ENCODE peak calls at places on chromosomes 16 and 17, in seven cellular contexts. O, A, R, Y, K, Z and B are unnamed samples.

GRCh38 chr16:27067138-27067537 is 411 bp downstream of the C16orf82 start:
- DNase-seq in O (no peak), A (no peak), R (no peak), Y (no peak), K (no peak), Z (peak), B (no peak)

GRCh38 chr17:42459983-42460300 is 1.3 kb downstream of the ATP6V0A1 start:
- DNase-seq in O (no peak), A (no peak), R (no peak), Y (no peak), K (peak), Z (peak), B (peak)

GRCh38 chr16:83898463-83899271 is at the start of gene MLYCD:
- DNase-seq in O (peak), A (peak), R (no peak), Y (peak), K (peak), Z (peak), B (peak)

GRCh38 chr17:15456972-15457722 is 10.3 kb downstream of the CDRT4 start:
- DNase-seq in O (no peak), A (peak), R (peak), Y (no peak), K (peak), Z (peak), B (no peak)

GRCh38 chr16:1602285-1602684 is 9.6 kb downstream of the IFT140 start:
- DNase-seq in O (no peak), A (no peak), R (no peak), Y (peak), K (no peak), Z (no peak), B (no peak)

GRCh38 chr16:16780588-16780987 is 401.6 kb downstream of the NPIPA7 start:
- DNase-seq in O (no peak), A (no peak), R (no peak), Y (no peak), K (no peak), Z (no peak), B (no peak)

GRCh38 chr17:73393962-73394361 is 82.2 kb upstream of the CDC42EP4 start:
- DNase-seq in O (peak), A (no peak), R (no peak), Y (no peak), K (peak), Z (peak), B (peak)

GRCh38 chr16:56861092-56861610 is 3.9 kb upstream of the SLC12A3 start:
- DNase-seq in O (no peak), A (no peak), R (no peak), Y (no peak), K (no peak), Z (peak), B (no peak)

GRCh38 chr16:5026664-5027063 is 7.1 kb downstream of the NAGPA start:
- DNase-seq in O (no peak), A (no peak), R (no peak), Y (no peak), K (no peak), Z (no peak), B (no peak)

GRCh38 chr16:10820546-10820945 is 2.0 kb upstream of the TVP23A start:
- DNase-seq in O (no peak), A (no peak), R (no peak), Y (no peak), K (no peak), Z (no peak), B (no peak)

GRCh38 chr17:55654821-55655220 is 67.8 kb downstream of the TMEM100 start:
- DNase-seq in O (no peak), A (no peak), R (no peak), Y (no peak), K (no peak), Z (no peak), B (no peak)

GRCh38 chr16:28501258-28502232 is 5.1 kb downstream of the IL27 start:
- DNase-seq in O (no peak), A (no peak), R (no peak), Y (no peak), K (no peak), Z (no peak), B (no peak)

GRCh38 chr16:4604401-4604800 is 10.3 kb downstream of the UBALD1 start:
- DNase-seq in O (no peak), A (no peak), R (no peak), Y (no peak), K (no peak), Z (no peak), B (no peak)

GRCh38 chr17:78774956-78775571 is 7.0 kb downstream of the CYTH1 start:
- DNase-seq in O (no peak), A (no peak), R (no peak), Y (no peak), K (no peak), Z (no peak), B (no peak)

GRCh38 chr16:8795096-8795495 is 2.3 kb downstream of the TMEM186 start:
- DNase-seq in O (no peak), A (no peak), R (no peak), Y (no peak), K (no peak), Z (no peak), B (no peak)

GRCh38 chr17:44331249-44331760 is 6.7 kb upstream of the SLC25A39 start:
- DNase-seq in O (peak), A (no peak), R (no peak), Y (peak), K (peak), Z (peak), B (peak)

GRCh38 chr16:72932050-72932449 is 115.9 kb downstream of the ZFHX3 start:
- DNase-seq in O (no peak), A (no peak), R (no peak), Y (no peak), K (peak), Z (no peak), B (no peak)

GRCh38 chr16:72877374-72878028 is 170.4 kb downstream of the ZFHX3 start:
- DNase-seq in O (peak), A (no peak), R (peak), Y (peak), K (peak), Z (peak), B (peak)

GRCh38 chr17:50290074-50290702 is 15.9 kb downstream of the TMEM92 start:
- DNase-seq in O (peak), A (peak), R (peak), Y (peak), K (peak), Z (peak), B (peak)

GRCh38 chr16:1768767-1769401 is 2.5 kb downstream of the NME3 start:
- DNase-seq in O (no peak), A (no peak), R (no peak), Y (no peak), K (no peak), Z (no peak), B (no peak)

GRCh38 chr17:57519800-57520199 is 225.3 kb downstream of the CCDC182 start:
- DNase-seq in O (no peak), A (no peak), R (no peak), Y (no peak), K (no peak), Z (no peak), B (no peak)

GRCh38 chr16:725463-726187 is 618 bp downstream of the CCDC78 start:
- DNase-seq in O (no peak), A (no peak), R (no peak), Y (no peak), K (no peak), Z (no peak), B (no peak)

GRCh38 chr17:32625971-32626370 is 139.2 kb downstream of the CDK5R1 start:
- DNase-seq in O (no peak), A (no peak), R (no peak), Y (no peak), K (no peak), Z (no peak), B (no peak)

GRCh38 chr17:72118588-72119279 is 2.1 kb upstream of the SOX9 start:
- DNase-seq in O (peak), A (no peak), R (no peak), Y (peak), K (peak), Z (peak), B (peak)

GRCh38 chr17:77769215-77769614 is 189.3 kb upstream of the TNRC6C start:
- DNase-seq in O (no peak), A (no peak), R (no peak), Y (no peak), K (peak), Z (no peak), B (no peak)

GRCh38 chr16:58499615-58500328 is at the start of gene NDRG4:
- DNase-seq in O (peak), A (no peak), R (peak), Y (peak), K (peak), Z (peak), B (peak)

GRCh38 chr16:73040136-73040535 is 7.8 kb downstream of the ZFHX3 start:
- DNase-seq in O (no peak), A (no peak), R (no peak), Y (no peak), K (no peak), Z (no peak), B (peak)

GRCh38 chr17:45312477-45313418 is 4.1 kb downstream of the MAP3K14 start:
- DNase-seq in O (no peak), A (no peak), R (no peak), Y (no peak), K (no peak), Z (no peak), B (no peak)

GRCh38 chr16:87834668-87835473 is 34.4 kb downstream of the SLC7A5 start:
- DNase-seq in O (no peak), A (no peak), R (no peak), Y (no peak), K (peak), Z (peak), B (no peak)

GRCh38 chr17:35087731-35088646 is 24.5 kb upstream of the RFFL start:
- DNase-seq in O (no peak), A (no peak), R (no peak), Y (peak), K (peak), Z (peak), B (peak)

GRCh38 chr16:16150117-16150877 is 73.0 kb downstream of the ABCC6 start:
- DNase-seq in O (no peak), A (no peak), R (no peak), Y (peak), K (peak), Z (peak), B (no peak)

GRCh38 chr17:40063034-40063765 is 435 bp downstream of the THRA start:
- DNase-seq in O (no peak), A (no peak), R (no peak), Y (peak), K (no peak), Z (peak), B (peak)

GRCh38 chr16:27429981-27430441 is 28.0 kb downstream of the IL21R start:
- DNase-seq in O (no peak), A (no peak), R (no peak), Y (no peak), K (no peak), Z (no peak), B (no peak)

GRCh38 chr17:67431210-67432015 is 54.3 kb downstream of the PITPNC1 start:
- DNase-seq in O (peak), A (no peak), R (peak), Y (no peak), K (peak), Z (peak), B (peak)

GRCh38 chr17:6450926-6451717 is 6.9 kb downstream of the PIMREG start:
- DNase-seq in O (no peak), A (no peak), R (no peak), Y (no peak), K (no peak), Z (no peak), B (no peak)

GRCh38 chr17:58215685-58216084 is 3.4 kb downstream of the MKS1 start:
- DNase-seq in O (no peak), A (no peak), R (no peak), Y (no peak), K (no peak), Z (no peak), B (peak)

GRCh38 chr17:50318551-50319310 is 27.2 kb upstream of the XYLT2 start:
- DNase-seq in O (no peak), A (no peak), R (no peak), Y (no peak), K (peak), Z (peak), B (peak)

DNA sequence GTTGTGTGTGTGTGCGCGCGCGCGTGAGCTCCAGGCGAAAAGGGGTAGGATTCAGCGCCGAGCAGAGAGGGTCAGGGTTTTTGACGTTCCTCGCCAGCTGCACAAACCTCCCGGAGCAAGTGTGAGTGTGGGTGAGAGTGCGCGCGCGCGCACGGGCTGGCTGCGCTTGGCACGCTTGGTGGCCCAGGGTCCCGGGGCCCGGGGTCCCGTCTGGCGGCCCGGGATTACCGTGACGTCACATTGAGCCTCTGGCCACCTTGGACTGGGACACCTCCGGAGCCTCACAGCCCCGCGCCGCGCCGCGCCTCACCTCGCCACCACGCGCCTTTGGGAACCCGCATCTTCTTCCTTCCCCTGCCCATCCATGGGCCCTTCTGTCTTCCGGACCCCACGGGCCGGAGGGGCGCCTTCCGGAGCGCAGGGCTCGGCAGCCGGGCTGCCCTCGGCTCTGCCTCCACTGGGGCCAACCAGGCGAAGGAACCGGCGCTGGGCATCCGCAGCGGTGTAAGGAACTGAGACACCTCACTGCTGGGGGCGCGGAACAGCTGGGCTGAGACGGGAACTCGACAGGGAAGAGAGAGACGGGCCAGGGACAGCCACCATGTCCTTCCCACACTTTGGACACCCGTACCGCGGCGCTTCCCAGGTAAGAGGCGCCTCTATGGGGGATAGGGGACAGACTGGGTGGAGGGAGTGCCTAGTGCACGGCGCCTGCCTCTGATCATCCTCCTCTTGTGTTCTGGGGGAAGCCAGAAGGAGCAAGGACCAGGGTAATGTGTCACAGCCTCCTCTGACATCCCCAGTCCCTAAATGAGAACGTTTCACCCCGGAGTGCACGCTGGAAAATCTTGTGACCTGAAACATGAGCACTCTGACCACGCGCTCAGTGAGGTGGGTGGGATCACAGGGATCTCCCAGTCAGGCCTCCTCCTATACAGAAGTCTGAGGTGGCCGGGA is 766 bp downstream of the IRX6 start:
- DNase-seq in O (no peak), A (no peak), R (no peak), Y (no peak), K (no peak), Z (no peak), B (no peak)
- H3K4me3 ChIP-seq in O (no peak), A (no peak), R (no peak), Y (no peak), K (no peak), Z (no peak), B (no peak)

GRCh38 chr17:75079023-75079373 is 8.8 kb upstream of the SLC16A5 start:
- DNase-seq in O (no peak), A (no peak), R (no peak), Y (no peak), K (no peak), Z (no peak), B (no peak)
- TF ChIP-seq CTCF in O (no peak), A (no peak), R (no peak), Y (no peak), K (no peak), Z (no peak), B (no peak)

GRCh38 chr16:18969050-18969854 is 14.5 kb upstream of the TMC7 start:
- DNase-seq in O (peak), A (peak), R (peak), Y (peak), K (peak), Z (peak), B (peak)
- H3K4me3 ChIP-seq in O (peak), A (peak), R (peak), Y (peak), K (peak), Z (no peak), B (no peak)

GRCh38 chr16:66274335-66275110 is 92.0 kb upstream of the CDH5 start:
- DNase-seq in O (peak), A (no peak), R (no peak), Y (no peak), K (peak), Z (peak), B (peak)
- TF ChIP-seq CTCF in O (peak), A (peak), R (peak), Y (peak), K (peak), Z (peak), B (peak)

GRCh38 chr17:48578616-48579560 is 738 bp upstream of the HOXB4 start:
- DNase-seq in O (no peak), A (no peak), R (no peak), Y (no peak), K (peak), Z (no peak), B (no peak)
- H3K4me3 ChIP-seq in O (peak), A (peak), R (no peak), Y (peak), K (peak), Z (peak), B (peak)

GRCh38 chr16:82630688-82631087 is 3.9 kb downstream of the CDH13 start:
- DNase-seq in O (no peak), A (no peak), R (no peak), Y (no peak), K (peak), Z (no peak), B (peak)
- TF ChIP-seq CTCF in O (no peak), A (no peak), R (peak), Y (peak), K (peak), Z (peak), B (peak)